ENCODE peak calls at places on chromosome 9, in nine cellular contexts. Q is HTR-8/SVneo; E is IMR-90; G is NCI-H226; M is astrocyte of the hippocampus; D is mucosa of gallbladder; R is substantia nigra; A is activated CD4-positive, alpha-beta T cell treated with anti-CD3 and anti-CD28 coated beads for 1 hour; F is mucosa of descending colon. J is an unnamed sample.

GRCh38 chr9:129317179-129318011 is 139.3 kb upstream of the IER5L start:
- DNase-seq in Q (no peak), E (peak), G (peak), M (no peak), D (no peak), R (no peak), A (no peak), F (peak), J (peak)

GRCh38 chr9:134606951-134607733 is 34.5 kb upstream of the COL5A1 start:
- DNase-seq in Q (no peak), E (no peak), G (no peak), M (peak), D (no peak), R (no peak), A (no peak), F (no peak), J (no peak)

GRCh38 chr9:95316794-95317118 is 753 bp downstream of the FANCC start:
- DNase-seq in Q (peak), E (peak), G (peak), M (peak), D (peak), R (no peak), A (no peak), F (peak), J (peak)

GRCh38 chr9:38641985-38642864 is 21.8 kb upstream of the ANKRD18A start:
- DNase-seq in Q (peak), E (peak), G (no peak), M (peak), D (no peak), R (peak), A (no peak), F (no peak), J (peak)

GRCh38 chr9:73543727-73544126 is 392.1 kb downstream of the ANXA1 start:
- DNase-seq in Q (no peak), E (no peak), G (no peak), M (no peak), D (no peak), R (no peak), A (no peak), F (no peak), J (no peak)

GRCh38 chr9:130189840-130190239 is 17.6 kb downstream of the NCS1 start:
- DNase-seq in Q (no peak), E (peak), G (no peak), M (peak), D (no peak), R (no peak), A (no peak), F (no peak), J (no peak)

GRCh38 chr9:129554649-129555048 is 66.3 kb downstream of the C9orf50 start:
- DNase-seq in Q (no peak), E (no peak), G (peak), M (no peak), D (no peak), R (no peak), A (no peak), F (no peak), J (peak)

GRCh38 chr9:125760537-125760936 is 13.4 kb downstream of the PBX3 start:
- DNase-seq in Q (no peak), E (no peak), G (no peak), M (no peak), D (no peak), R (no peak), A (no peak), F (no peak), J (no peak)

GRCh38 chr9:89721971-89722530 is 117.2 kb downstream of the GADD45G start:
- DNase-seq in Q (no peak), E (no peak), G (no peak), M (no peak), D (no peak), R (no peak), A (no peak), F (no peak), J (no peak)

GRCh38 chr9:111999319-111999718 is 102.7 kb downstream of the UGCG start:
- DNase-seq in Q (no peak), E (no peak), G (no peak), M (no peak), D (no peak), R (no peak), A (no peak), F (no peak), J (no peak)